ENCODE peak calls at places on chromosomes 3 and 15, in nine cellular contexts. H is anterior cingulate cortex, F is kidney tubule cell, D is AG09319, R is T-helper 9 cell, A is GM13977, I is COR-L47, L is SK-MEL-5, S is NCI-H1694 treated with DMSO at 0.1 percent for 48 hours. O is an unnamed sample.

GRCh38 chr3:82157952-82158351 is 396.5 kb upstream of the GBE1 start:
- DNase-seq in S (no peak), D (peak), A (no peak), H (no peak), L (no peak), R (no peak), F (peak), I (no peak), O (no peak)

GRCh38 chr3:151404316-151404715 is 19.8 kb upstream of the P2RY12 start:
- DNase-seq in H (no peak), L (no peak), S (no peak), R (no peak), F (peak), A (peak), I (no peak), D (no peak), O (no peak)

GRCh38 chr3:126948980-126949535 is 33.9 kb upstream of the PLXNA1 start:
- DNase-seq in I (no peak), A (no peak), L (no peak), F (no peak), D (no peak), H (no peak), S (peak), R (no peak), O (no peak)

GRCh38 chr15:88529021-88529630 is 17.4 kb downstream of the DET1 start:
- DNase-seq in F (no peak), D (peak), A (no peak), I (no peak), L (no peak), H (no peak), S (no peak), R (no peak), O (no peak)

GRCh38 chr3:53170325-53171108 is 9.5 kb downstream of the PRKCD start:
- DNase-seq in S (no peak), D (no peak), A (peak), H (no peak), F (no peak), I (no peak), L (no peak), R (no peak), O (no peak)

GRCh38 chr3:86047329-86047625 is 943.7 kb downstream of the VGLL3 start:
- DNase-seq in L (no peak), S (no peak), H (no peak), A (no peak), R (no peak), I (no peak), F (no peak), D (no peak), O (no peak)

GRCh38 chr15:38702178-38702912 is 137.7 kb upstream of the RASGRP1 start:
- DNase-seq in F (peak), D (no peak), S (no peak), L (no peak), H (no peak), A (no peak), R (no peak), I (peak), O (no peak)

GRCh38 chr3:183895296-183895695 is 10.6 kb upstream of the PARL start:
- DNase-seq in L (peak), A (peak), F (peak), R (no peak), I (peak), H (no peak), S (peak), D (peak), O (peak)

GRCh38 chr3:64685331-64685799 is 2.4 kb downstream of the ADAMTS9 start:
- DNase-seq in A (no peak), I (no peak), S (no peak), L (no peak), D (no peak), R (no peak), F (no peak), H (no peak), O (no peak)

GRCh38 chr3:123067689-123068226 is 933 bp downstream of the PDIA5 start:
- DNase-seq in H (no peak), I (no peak), A (no peak), L (no peak), F (peak), D (no peak), R (no peak), S (no peak), O (no peak)

GRCh38 chr3:119627461-119627860 is 29.8 kb downstream of the PLA1A start:
- DNase-seq in I (no peak), S (no peak), R (no peak), A (no peak), D (no peak), F (no peak), L (no peak), H (no peak), O (no peak)

GRCh38 chr3:107344722-107345121 is 32.5 kb upstream of the CCDC54 start:
- DNase-seq in I (no peak), H (no peak), F (peak), A (no peak), D (no peak), L (no peak), S (no peak), R (no peak), O (no peak)

GRCh38 chr15:69760890-69761568 is 308.4 kb downstream of the RPLP1 start:
- DNase-seq in L (peak), D (peak), A (peak), R (peak), I (no peak), S (no peak), F (peak), H (no peak), O (peak)

GRCh38 chr15:64423970-64424369 is 36.3 kb downstream of the TRIP4 start:
- DNase-seq in I (no peak), A (peak), D (no peak), R (no peak), L (no peak), H (no peak), S (no peak), F (no peak), O (no peak)

GRCh38 chr3:49470714-49471420 is 800 bp downstream of the DAG1 start:
- DNase-seq in S (no peak), A (no peak), R (no peak), H (no peak), I (no peak), F (peak), L (no peak), D (no peak), O (no peak)

GRCh38 chr3:147397911-147398809 is 8.2 kb downstream of the ZIC4 start:
- DNase-seq in A (no peak), R (no peak), L (no peak), F (no peak), I (no peak), D (no peak), S (no peak), H (no peak), O (no peak)

GRCh38 chr3:13149331-13150203 is 76.3 kb upstream of the IQSEC1 start:
- DNase-seq in I (no peak), H (no peak), F (no peak), L (no peak), A (no peak), S (no peak), R (no peak), D (no peak), O (no peak)

GRCh38 chr3:173395412-173396181 is 1.9 kb upstream of the NLGN1 start:
- DNase-seq in I (peak), D (peak), A (peak), R (no peak), H (peak), S (peak), F (peak), L (peak), O (no peak)

GRCh38 chr3:113117511-113118302 is 93.7 kb upstream of the BOC start:
- DNase-seq in S (no peak), R (no peak), H (no peak), L (no peak), I (no peak), F (peak), A (no peak), D (no peak), O (no peak)

GRCh38 chr15:53670701-53671100 is 88.8 kb downstream of the WDR72 start:
- DNase-seq in H (no peak), D (no peak), R (no peak), L (no peak), S (no peak), A (no peak), F (no peak), I (no peak), O (no peak)

GRCh38 chr3:115470254-115470653 is 153.1 kb upstream of the GAP43 start:
- DNase-seq in F (no peak), H (no peak), D (no peak), S (no peak), I (peak), A (no peak), R (no peak), L (no peak), O (no peak)

GRCh38 chr15:51382787-51383186 is 41.3 kb downstream of the GLDN start:
- DNase-seq in F (peak), H (peak), A (peak), L (peak), S (peak), D (peak), I (peak), R (no peak), O (no peak)

GRCh38 chr3:64462203-64463120 is 225.3 kb downstream of the ADAMTS9 start:
- DNase-seq in H (no peak), I (no peak), A (no peak), D (peak), L (no peak), F (peak), S (no peak), R (no peak), O (no peak)

GRCh38 chr3:158723991-158724390 is 8.3 kb downstream of the RARRES1 start:
- DNase-seq in I (no peak), F (no peak), R (no peak), D (no peak), S (no peak), H (no peak), A (no peak), L (no peak), O (no peak)

GRCh38 chr15:94532226-94532625 is 300.9 kb downstream of the MCTP2 start:
- DNase-seq in D (no peak), I (no peak), L (no peak), H (no peak), A (no peak), F (no peak), S (no peak), R (no peak), O (no peak)

GRCh38 chr15:32872606-32873291 is 154.9 kb downstream of the GREM1 start:
- DNase-seq in S (no peak), A (no peak), L (peak), D (peak), I (no peak), R (no peak), F (no peak), H (no peak), O (no peak)

GRCh38 chr3:144362126-144362525 is 390.5 kb downstream of the DIPK2A start:
- DNase-seq in H (no peak), A (no peak), S (no peak), D (peak), L (no peak), F (peak), R (no peak), I (no peak), O (no peak)